ENCODE peak calls at places on chromosomes 4 and X, in five cellular contexts. V is AML-193, H is left ventricle myocardium superior, W is adrenal gland, Q is NCI-H1092. S is an unnamed sample.

GRCh38 chr4:4519296-4519898 is 22.5 kb downstream of the STX18 start:
- DNase-seq in V (no peak), H (no peak), W (no peak), Q (no peak), S (no peak)

GRCh38 chrX:130105226-130105625 is 5.1 kb downstream of the ELF4 start:
- DNase-seq in V (no peak), H (no peak), W (no peak), Q (no peak), S (no peak)

GRCh38 chr4:169385356-169385755 is 114.6 kb upstream of the SH3RF1 start:
- DNase-seq in V (no peak), H (no peak), W (no peak), Q (no peak), S (no peak)

GRCh38 chr4:104166749-104167148 is 327.9 kb downstream of the CXXC4 start:
- DNase-seq in V (no peak), H (no peak), W (no peak), Q (no peak), S (no peak)

GRCh38 chr4:6694177-6694901 is 661 bp downstream of the S100P start:
- DNase-seq in V (no peak), H (no peak), W (no peak), Q (no peak), S (peak)

GRCh38 chr4:73704314-73705055 is 35.9 kb upstream of the CXCL8 start:
- DNase-seq in V (peak), H (no peak), W (peak), Q (no peak), S (no peak)

GRCh38 chrX:106401965-106402559 is 209.7 kb upstream of the RADX start:
- DNase-seq in V (no peak), H (no peak), W (no peak), Q (no peak), S (no peak)

GRCh38 chrX:46599051-46599560 is 25.5 kb downstream of the CHST7 start:
- DNase-seq in V (no peak), H (no peak), W (no peak), Q (no peak), S (no peak)

GRCh38 chr4:570754-571153 is 5.3 kb downstream of the TMEM271 start:
- DNase-seq in V (no peak), H (no peak), W (no peak), Q (no peak), S (no peak)

GRCh38 chrX:19875051-19875432 is 12.4 kb downstream of the SH3KBP1 start:
- DNase-seq in V (peak), H (no peak), W (no peak), Q (no peak), S (no peak)

GRCh38 chr4:87910795-87911194 is 64.7 kb upstream of the SPP1 start:
- DNase-seq in V (no peak), H (no peak), W (no peak), Q (no peak), S (no peak)

GRCh38 chr4:170214731-170215130 is 125.0 kb upstream of the AADAT start:
- DNase-seq in V (no peak), H (no peak), W (no peak), Q (no peak), S (no peak)

GRCh38 chr4:76434901-76435688 is at the start of gene SHROOM3:
- DNase-seq in V (no peak), H (no peak), W (no peak), Q (no peak), S (peak)

GRCh38 chr4:100254237-100254636 is 64.0 kb upstream of the DDIT4L start:
- DNase-seq in V (no peak), H (no peak), W (no peak), Q (no peak), S (no peak)

GRCh38 chr4:7034262-7035081 is 8.7 kb upstream of the TADA2B start:
- DNase-seq in V (no peak), H (no peak), W (no peak), Q (peak), S (no peak)

GRCh38 chr4:43089730-43090129 is 197.2 kb downstream of the GRXCR1 start:
- DNase-seq in V (no peak), H (no peak), W (no peak), Q (no peak), S (no peak)

GRCh38 chr4:166875821-166876220 is 358.5 kb downstream of the SPOCK3 start:
- DNase-seq in V (no peak), H (no peak), W (no peak), Q (no peak), S (no peak)

GRCh38 chr4:6017030-6017429 is 1.2 kb downstream of the C4orf50 start:
- DNase-seq in V (no peak), H (no peak), W (no peak), Q (no peak), S (no peak)

GRCh38 chr4:124970011-124970410 is 257.5 kb upstream of the ANKRD50 start:
- DNase-seq in V (no peak), H (no peak), W (no peak), Q (no peak), S (no peak)

GRCh38 chr4:79498282-79498681 is 90.3 kb upstream of the GK2 start:
- DNase-seq in V (no peak), H (no peak), W (no peak), Q (no peak), S (no peak)

GRCh38 chrX:18874560-18875255 is 109.2 kb downstream of the PHKA2 start:
- DNase-seq in V (no peak), H (no peak), W (no peak), Q (no peak), S (no peak)